ENCODE peak calls at places on chromosomes 11 and 22, in five cellular contexts. D is HCT116, S is GM12878, Y is HepG2, N is H1. R is an unnamed sample.

GRCh38 chr22:46171940-46172339 is 21.6 kb downstream of the PPARA start:
- DNase-seq in D (peak), S (no peak), Y (no peak), N (no peak), R (no peak)

GRCh38 chr11:132054822-132055221 is 684.4 kb downstream of the NTM start:
- DNase-seq in D (no peak), S (no peak), Y (no peak), N (no peak), R (no peak)

GRCh38 chr11:124876818-124877630 is 11.8 kb downstream of the ROBO3 start:
- DNase-seq in D (no peak), S (no peak), Y (no peak), N (no peak), R (no peak)

GRCh38 chr11:83284501-83285051 is 1.6 kb downstream of the CCDC90B start:
- DNase-seq in D (no peak), S (no peak), Y (peak), N (no peak), R (no peak)

GRCh38 chr22:38953577-38954413 is 3.6 kb upstream of the APOBEC3A start:
- DNase-seq in D (no peak), S (peak), Y (no peak), N (no peak), R (no peak)

GRCh38 chr11:86067230-86068137 is 1.4 kb downstream of the PICALM start:
- DNase-seq in D (no peak), S (no peak), Y (peak), N (no peak), R (peak)

GRCh38 chr11:76236092-76237026 is 30.1 kb upstream of the WNT11 start:
- DNase-seq in D (peak), S (no peak), Y (no peak), N (no peak), R (peak)

GRCh38 chr11:77213029-77213579 is 85.1 kb downstream of the MYO7A start:
- DNase-seq in D (no peak), S (no peak), Y (no peak), N (no peak), R (no peak)

GRCh38 chr22:35552186-35552842 is 11.7 kb downstream of the RASD2 start:
- DNase-seq in D (peak), S (no peak), Y (peak), N (no peak), R (peak)

GRCh38 chr22:24894998-24895397 is 51.5 kb downstream of the LHFPL7 start:
- DNase-seq in D (peak), S (no peak), Y (peak), N (no peak), R (no peak)

GRCh38 chr11:130644187-130644586 is 195.7 kb downstream of the ADAMTS15 start:
- DNase-seq in D (no peak), S (no peak), Y (no peak), N (peak), R (no peak)

GRCh38 chr11:47233051-47233450 is 15.6 kb downstream of the ACP2 start:
- DNase-seq in D (no peak), S (no peak), Y (no peak), N (no peak), R (no peak)

GRCh38 chr11:65580756-65581155 is 4.9 kb downstream of the EHBP1L1 start:
- DNase-seq in D (no peak), S (no peak), Y (no peak), N (no peak), R (no peak)
- TF ChIP-seq SRF in D (no peak), S (no peak), Y (no peak), N (no peak), R (no peak)

DNA sequence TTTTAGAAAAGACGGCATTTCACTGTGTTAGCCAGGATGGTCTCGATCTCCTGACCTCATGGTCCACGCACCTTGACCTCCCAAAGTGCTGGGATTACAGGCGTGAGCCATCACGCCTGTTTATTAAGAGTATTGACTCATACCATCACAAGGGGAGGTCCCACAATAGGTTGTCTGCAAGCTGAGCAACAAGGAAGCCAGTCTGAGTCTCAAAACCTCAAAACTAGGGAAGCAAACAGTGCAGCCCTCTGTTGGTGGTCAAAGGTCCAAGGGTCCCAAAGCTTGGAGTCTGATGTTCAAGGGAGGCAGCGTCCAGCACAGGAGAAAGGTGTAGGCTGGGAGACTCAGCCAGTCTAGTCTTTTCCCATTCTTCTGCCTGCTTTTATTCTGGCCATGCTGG is 32.8 kb upstream of the LDLRAD3 start:
- DNase-seq in D (no peak), S (no peak), Y (no peak), N (no peak), R (no peak)
- TF ChIP-seq SRF in D (no peak), S (no peak), Y (no peak), N (no peak), R (no peak)

DNA sequence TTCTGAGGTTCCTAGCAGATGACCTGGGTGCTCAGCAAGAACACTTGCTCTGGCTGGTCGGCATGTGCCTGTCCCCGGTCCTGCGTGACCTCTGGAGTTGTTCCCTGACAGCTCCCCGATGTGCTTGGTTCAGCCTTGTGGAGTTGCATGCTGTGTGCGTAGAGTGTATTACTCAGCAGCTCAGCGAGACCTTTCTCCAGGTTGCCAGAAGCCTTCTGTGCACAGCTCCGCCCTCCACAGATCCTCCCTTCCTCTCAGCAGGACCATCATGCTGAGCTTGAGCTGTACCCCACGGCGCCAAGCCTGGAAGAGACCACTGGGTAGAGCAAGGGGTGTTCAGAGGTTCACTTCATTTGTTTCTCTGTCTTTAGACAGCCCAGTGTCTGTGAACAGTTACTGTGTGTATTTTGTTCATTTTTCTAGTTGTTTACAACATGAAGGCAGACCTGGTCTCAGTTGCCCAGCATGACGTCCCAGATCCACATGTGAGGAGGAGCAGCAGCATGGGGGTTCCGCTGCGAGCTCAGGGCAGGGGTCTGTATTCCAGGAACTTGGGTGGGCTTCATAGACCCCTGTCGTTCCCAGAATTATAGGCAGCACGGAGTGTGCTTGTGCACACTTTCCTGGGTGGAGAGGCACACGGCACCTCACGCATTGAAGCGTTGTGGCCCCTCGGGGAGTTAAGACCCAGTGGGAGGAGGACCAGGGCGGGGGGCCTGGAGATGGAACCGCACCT is 148.6 kb downstream of the IGLL1 start:
- DNase-seq in D (no peak), S (no peak), Y (peak), N (no peak), R (peak)
- TF ChIP-seq SRF in D (no peak), S (no peak), Y (no peak), N (no peak), R (no peak)

GRCh38 chr22:42298746-42299145 is 28.3 kb upstream of the TCF20 start:
- DNase-seq in D (no peak), S (no peak), Y (no peak), N (no peak), R (no peak)

GRCh38 chr22:42301072-42301741 is 30.8 kb upstream of the TCF20 start:
- DNase-seq in D (no peak), S (no peak), Y (no peak), N (no peak), R (no peak)

GRCh38 chr22:42300286-42301071 is 30.0 kb upstream of the TCF20 start:
- DNase-seq in D (no peak), S (no peak), Y (no peak), N (no peak), R (peak)

GRCh38 chr22:42297778-42298177 is 27.3 kb upstream of the TCF20 start:
- DNase-seq in D (no peak), S (no peak), Y (peak), N (no peak), R (no peak)

GRCh38 chr22:42299586-42300285 is 29.3 kb upstream of the TCF20 start:
- DNase-seq in D (no peak), S (no peak), Y (no peak), N (no peak), R (peak)
- TF ChIP-seq SRF in D (no peak), S (no peak), Y (no peak), N (no peak), R (no peak)

DNA sequence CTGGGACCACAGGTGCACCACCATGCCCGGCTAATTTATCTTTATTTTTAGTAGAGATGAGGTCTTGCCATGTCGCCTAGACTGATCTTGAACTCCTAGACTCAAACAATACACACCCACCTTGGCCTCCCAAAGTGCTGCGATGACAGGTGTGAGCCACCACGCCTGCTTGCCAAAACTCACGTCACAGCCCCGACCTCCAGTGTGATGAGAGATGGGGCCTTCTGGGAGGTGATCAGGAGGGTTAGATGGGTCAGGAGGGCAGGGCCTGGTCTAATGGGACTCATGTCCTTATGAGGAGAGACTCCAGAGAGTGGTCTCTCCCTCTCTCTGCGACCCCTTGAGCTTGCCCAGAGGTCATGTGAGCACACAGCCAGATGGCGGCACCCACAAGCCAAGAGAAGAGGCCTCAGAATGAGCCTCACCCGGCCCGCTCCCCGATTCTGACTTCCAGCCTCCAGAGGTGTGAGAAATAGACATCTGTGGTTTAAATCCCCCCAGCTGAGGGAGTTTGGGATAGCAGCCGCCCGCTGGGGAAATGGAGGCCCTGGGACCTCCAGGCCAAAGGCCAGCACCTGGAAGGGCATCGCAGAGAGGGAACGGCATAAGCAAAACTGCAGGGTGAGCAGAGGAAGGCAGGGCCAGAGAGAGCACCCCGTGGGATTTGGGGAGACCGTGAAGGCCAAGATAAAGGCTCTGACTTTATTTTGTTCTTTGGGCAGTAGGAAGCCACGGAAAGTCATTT is 24.1 kb upstream of the GAL start:
- DNase-seq in D (no peak), S (no peak), Y (no peak), N (no peak), R (no peak)
- TF ChIP-seq SRF in D (no peak), S (no peak), Y (no peak), N (no peak), R (no peak)

GRCh38 chr11:61534025-61534900 is 25.7 kb downstream of the LRRC10B start:
- DNase-seq in D (no peak), S (no peak), Y (no peak), N (no peak), R (no peak)
- TF ChIP-seq SRF in D (no peak), S (no peak), Y (no peak), N (no peak), R (no peak)

GRCh38 chr11:14312736-14313438 is 46.1 kb downstream of the RRAS2 start:
- DNase-seq in D (no peak), S (no peak), Y (no peak), N (no peak), R (no peak)

GRCh38 chr11:14309425-14310192 is 49.4 kb downstream of the RRAS2 start:
- DNase-seq in D (no peak), S (no peak), Y (no peak), N (no peak), R (no peak)

GRCh38 chr11:14308114-14308896 is 50.7 kb downstream of the RRAS2 start:
- DNase-seq in D (peak), S (no peak), Y (peak), N (no peak), R (peak)

GRCh38 chr11:14308897-14309387 is 50.0 kb downstream of the RRAS2 start:
- DNase-seq in D (no peak), S (no peak), Y (no peak), N (no peak), R (no peak)

GRCh38 chr11:14310696-14311095 is 48.3 kb downstream of the RRAS2 start:
- DNase-seq in D (no peak), S (no peak), Y (no peak), N (no peak), R (no peak)
- TF ChIP-seq SRF in D (no peak), S (no peak), Y (no peak), N (no peak), R (no peak)

DNA sequence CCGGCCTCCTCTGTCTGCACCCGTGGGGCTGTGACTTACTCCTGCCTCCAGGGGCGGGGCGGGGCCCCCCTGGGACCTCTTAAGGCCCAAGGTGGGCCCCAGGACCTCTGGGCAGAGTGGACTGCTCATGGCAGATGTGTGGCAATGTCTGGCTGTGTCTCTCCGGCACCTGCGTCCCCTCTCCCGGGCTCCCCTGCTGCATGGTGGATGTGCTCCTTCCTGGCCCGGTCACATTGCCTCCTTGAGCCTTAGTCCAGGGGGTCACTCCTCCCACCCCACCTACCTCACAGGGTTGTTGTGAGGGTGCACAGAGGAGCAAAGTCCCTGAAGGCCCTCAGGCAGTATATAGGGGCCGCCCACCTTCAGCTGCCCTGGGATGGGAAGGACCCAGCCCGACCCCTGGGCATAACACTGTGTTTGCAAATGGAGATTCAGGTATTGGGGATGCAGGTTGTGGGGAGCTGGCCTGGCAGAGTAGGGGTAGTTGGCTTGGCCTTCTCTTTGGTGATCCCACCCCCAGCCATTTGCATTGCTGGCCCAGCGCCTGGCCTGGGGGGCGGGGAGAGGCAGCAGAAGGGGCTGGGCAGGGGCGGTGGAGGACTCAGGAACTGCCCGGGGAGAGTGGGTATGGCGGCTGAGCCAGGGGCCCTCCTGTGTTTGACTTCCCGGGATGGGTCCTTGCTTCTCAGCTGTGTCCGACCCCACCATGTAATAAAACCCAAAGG is 11.3 kb downstream of the KCTD17 start:
- DNase-seq in D (no peak), S (no peak), Y (no peak), N (no peak), R (no peak)
- TF ChIP-seq SRF in D (no peak), S (no peak), Y (no peak), N (no peak), R (no peak)